ENCODE peak calls at places on chromosomes 16 and 17, in four cellular contexts. One of them, this sample, is unnamed.
A peak's percentile ranks its signal among the peaks of the same experiment; 100 is the strongest.

GRCh38 chr17:72416054-72416691 is 295.4 kb downstream of the SOX9 start:
- DNase-seq in GM23248: no peak
- DNase-seq in HCT116: no peak
- DNase-seq in GM23338: peak; percentile 17
- DNase-seq in this sample: peak; percentile 48

GRCh38 chr16:49876716-49877129 is 20.8 kb upstream of the ZNF423 start:
- DNase-seq in GM23248: peak; percentile 62
- DNase-seq in HCT116: no peak
- DNase-seq in GM23338: peak; percentile 86
- DNase-seq in this sample: no peak

GRCh38 chr16:53207810-53208752 is 153.3 kb downstream of the CHD9 start:
- DNase-seq in GM23248: peak; percentile 89
- DNase-seq in HCT116: peak; percentile 19
- DNase-seq in GM23338: peak; percentile 80
- DNase-seq in this sample: no peak

GRCh38 chr16:8936421-8936820 is 27.3 kb downstream of the USP7 start:
- DNase-seq in GM23248: peak; percentile 75
- DNase-seq in HCT116: peak; percentile 16
- DNase-seq in GM23338: peak; percentile 87
- DNase-seq in this sample: peak; percentile 59

GRCh38 chr17:62178579-62178978 is 113.5 kb upstream of the MED13 start:
- DNase-seq in GM23248: peak; percentile 35
- DNase-seq in HCT116: no peak
- DNase-seq in GM23338: no peak
- DNase-seq in this sample: peak; percentile 63

GRCh38 chr16:84875846-84876245 is 56.1 kb downstream of the CRISPLD2 start:
- DNase-seq in GM23248: no peak
- DNase-seq in HCT116: no peak
- DNase-seq in GM23338: no peak
- DNase-seq in this sample: no peak

GRCh38 chr16:53881371-53881770 is 177.4 kb downstream of the FTO start:
- DNase-seq in GM23248: peak; percentile 93
- DNase-seq in HCT116: peak; percentile 44
- DNase-seq in GM23338: no peak
- DNase-seq in this sample: no peak

GRCh38 chr17:69179227-69179952 is 37.7 kb upstream of the ABCA6 start:
- DNase-seq in GM23248: peak; percentile 53
- DNase-seq in HCT116: no peak
- DNase-seq in GM23338: peak; percentile 8
- DNase-seq in this sample: no peak

GRCh38 chr17:46719889-46720288 is 98.6 kb downstream of the WNT3 start:
- DNase-seq in GM23248: no peak
- DNase-seq in HCT116: no peak
- DNase-seq in GM23338: no peak
- DNase-seq in this sample: peak; percentile 26

GRCh38 chr16:6206080-6206479 is 1108.5 kb upstream of the EEF2KMT start:
- DNase-seq in GM23248: no peak
- DNase-seq in HCT116: no peak
- DNase-seq in GM23338: peak; percentile 11
- DNase-seq in this sample: no peak

GRCh38 chr17:81901167-81902022 is 643 bp upstream of the NPB start:
- DNase-seq in GM23248: no peak
- DNase-seq in HCT116: no peak
- DNase-seq in GM23338: no peak
- DNase-seq in this sample: no peak

GRCh38 chr17:81903415-81903831 is 1.4 kb downstream of the NPB start:
- DNase-seq in GM23248: no peak
- DNase-seq in HCT116: no peak
- DNase-seq in GM23338: no peak
- DNase-seq in this sample: no peak

GRCh38 chr17:81902653-81903414 is 796 bp downstream of the NPB start:
- DNase-seq in GM23248: no peak
- DNase-seq in HCT116: no peak
- DNase-seq in GM23338: peak; percentile 73
- DNase-seq in this sample: no peak

GRCh38 chr17:81900181-81900820 is 1.7 kb upstream of the NPB start:
- DNase-seq in GM23248: no peak
- DNase-seq in HCT116: no peak
- DNase-seq in GM23338: no peak
- DNase-seq in this sample: no peak

GRCh38 chr17:81902023-81902652 is at the start of gene NPB:
- DNase-seq in GM23248: peak; percentile 51
- DNase-seq in HCT116: no peak
- DNase-seq in GM23338: peak; percentile 73
- DNase-seq in this sample: no peak
- TF ChIP-seq EZH2 in GM23248: no peak
- TF ChIP-seq EZH2 in HCT116: no peak
- TF ChIP-seq EZH2 in GM23338: peak; percentile 33
- TF ChIP-seq EZH2 in this sample: no peak

GRCh38 chr17:49378311-49378710 is 16.3 kb upstream of the ZNF652 start:
- DNase-seq in GM23248: no peak
- DNase-seq in HCT116: no peak
- DNase-seq in GM23338: no peak
- DNase-seq in this sample: no peak
- H3K9me2 ChIP-seq in GM23248: no peaks in the 10 kb centered on the region
- H3K9me2 ChIP-seq in HCT116: no peaks in the 10 kb centered on the region
- H3K9me2 ChIP-seq in GM23338: no peaks in the 10 kb centered on the region
- H3K9me2 ChIP-seq in this sample: no peaks in the 10 kb centered on the region

GRCh38 chr17:34582185-34582900 is 3.0 kb downstream of the TMEM132E start:
- DNase-seq in GM23248: peak; percentile 10
- DNase-seq in HCT116: no peak
- DNase-seq in GM23338: peak; percentile 70
- DNase-seq in this sample: no peak

GRCh38 chr17:34581446-34582184 is 2.2 kb downstream of the TMEM132E start:
- DNase-seq in GM23248: peak; percentile 34
- DNase-seq in HCT116: no peak
- DNase-seq in GM23338: peak; percentile 53
- DNase-seq in this sample: no peak

GRCh38 chr17:34579979-34580684 is 750 bp downstream of the TMEM132E start:
- DNase-seq in GM23248: peak; percentile 61
- DNase-seq in HCT116: no peak
- DNase-seq in GM23338: peak; percentile 72
- DNase-seq in this sample: no peak

GRCh38 chr17:34579017-34579946 is at the start of gene TMEM132E:
- DNase-seq in GM23248: peak; percentile 51
- DNase-seq in HCT116: no peak
- DNase-seq in GM23338: peak; percentile 82
- DNase-seq in this sample: no peak

DNA sequence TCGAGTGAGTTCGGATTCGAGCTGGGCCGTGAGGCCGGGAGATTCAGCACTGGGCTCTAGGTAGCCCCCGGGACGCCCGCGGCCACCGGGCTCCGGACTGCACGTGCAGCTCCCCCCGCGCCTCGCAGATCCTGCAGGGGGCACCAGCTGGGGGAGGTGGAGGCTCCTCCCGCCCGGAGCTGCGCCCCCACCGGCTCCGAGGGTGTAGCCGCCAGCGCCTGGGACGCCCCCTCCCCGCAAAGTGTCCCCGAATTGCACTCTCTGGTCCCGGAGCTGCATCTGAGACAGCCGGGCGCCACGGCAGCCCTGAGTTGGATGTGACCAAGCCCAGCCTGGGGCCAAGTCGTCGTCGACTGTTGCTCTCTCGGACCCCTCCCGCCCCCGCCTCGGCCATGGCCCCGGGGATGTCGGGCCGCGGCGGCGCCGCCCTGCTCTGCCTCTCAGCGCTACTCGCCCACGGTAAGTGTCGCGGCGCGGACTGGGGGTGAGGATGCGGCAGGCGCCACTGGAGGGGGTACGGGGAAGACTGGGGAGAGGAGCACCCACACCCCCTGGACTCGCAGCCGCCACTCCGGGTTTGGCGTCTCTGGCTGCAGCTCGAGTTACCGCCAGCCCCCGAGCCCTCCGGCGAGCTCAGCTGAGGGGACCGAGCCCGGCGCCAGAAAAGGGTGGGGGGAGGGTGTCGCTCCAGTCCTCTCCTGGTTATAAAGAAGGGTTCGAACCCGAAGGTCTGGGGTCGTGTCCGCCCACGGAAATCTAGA is 1.5 kb downstream of the TMEM132E start:
- DNase-seq in GM23248: peak; percentile 25
- DNase-seq in HCT116: no peak
- DNase-seq in GM23338: peak; percentile 56
- DNase-seq in this sample: no peak
- TF ChIP-seq EZH2 in GM23248: peak; percentile 75
- TF ChIP-seq EZH2 in HCT116: no peak
- TF ChIP-seq EZH2 in GM23338: peak; percentile 74
- TF ChIP-seq EZH2 in this sample: no peak

GRCh38 chr17:81392909-81393654 is 2.2 kb upstream of the BAHCC1 start:
- DNase-seq in GM23248: peak; percentile 54
- DNase-seq in HCT116: no peak
- DNase-seq in GM23338: peak; percentile 62
- DNase-seq in this sample: no peak
- H3K9me2 ChIP-seq in GM23248: no peaks in the 10 kb centered on the region
- H3K9me2 ChIP-seq in HCT116: no peaks in the 10 kb centered on the region
- H3K9me2 ChIP-seq in GM23338: no peaks in the 10 kb centered on the region
- H3K9me2 ChIP-seq in this sample: no peaks in the 10 kb centered on the region

GRCh38 chr17:76386966-76387765 is 2.8 kb downstream of the SPHK1 start:
- DNase-seq in GM23248: no peak
- DNase-seq in HCT116: no peak
- DNase-seq in GM23338: no peak
- DNase-seq in this sample: no peak

GRCh38 chr17:76384222-76384986 is at the start of gene SPHK1:
- DNase-seq in GM23248: peak; percentile 95
- DNase-seq in HCT116: peak; percentile 51
- DNase-seq in GM23338: peak; percentile 83
- DNase-seq in this sample: peak; percentile 37

GRCh38 chr17:76385892-76386786 is 1.7 kb downstream of the SPHK1 start:
- DNase-seq in GM23248: peak; percentile 92
- DNase-seq in HCT116: peak; percentile 68
- DNase-seq in GM23338: peak; percentile 93
- DNase-seq in this sample: peak; percentile 80

GRCh38 chr17:76383645-76384221 is 676 bp upstream of the SPHK1 start:
- DNase-seq in GM23248: peak; percentile 84
- DNase-seq in HCT116: no peak
- DNase-seq in GM23338: peak; percentile 66
- DNase-seq in this sample: no peak

DNA sequence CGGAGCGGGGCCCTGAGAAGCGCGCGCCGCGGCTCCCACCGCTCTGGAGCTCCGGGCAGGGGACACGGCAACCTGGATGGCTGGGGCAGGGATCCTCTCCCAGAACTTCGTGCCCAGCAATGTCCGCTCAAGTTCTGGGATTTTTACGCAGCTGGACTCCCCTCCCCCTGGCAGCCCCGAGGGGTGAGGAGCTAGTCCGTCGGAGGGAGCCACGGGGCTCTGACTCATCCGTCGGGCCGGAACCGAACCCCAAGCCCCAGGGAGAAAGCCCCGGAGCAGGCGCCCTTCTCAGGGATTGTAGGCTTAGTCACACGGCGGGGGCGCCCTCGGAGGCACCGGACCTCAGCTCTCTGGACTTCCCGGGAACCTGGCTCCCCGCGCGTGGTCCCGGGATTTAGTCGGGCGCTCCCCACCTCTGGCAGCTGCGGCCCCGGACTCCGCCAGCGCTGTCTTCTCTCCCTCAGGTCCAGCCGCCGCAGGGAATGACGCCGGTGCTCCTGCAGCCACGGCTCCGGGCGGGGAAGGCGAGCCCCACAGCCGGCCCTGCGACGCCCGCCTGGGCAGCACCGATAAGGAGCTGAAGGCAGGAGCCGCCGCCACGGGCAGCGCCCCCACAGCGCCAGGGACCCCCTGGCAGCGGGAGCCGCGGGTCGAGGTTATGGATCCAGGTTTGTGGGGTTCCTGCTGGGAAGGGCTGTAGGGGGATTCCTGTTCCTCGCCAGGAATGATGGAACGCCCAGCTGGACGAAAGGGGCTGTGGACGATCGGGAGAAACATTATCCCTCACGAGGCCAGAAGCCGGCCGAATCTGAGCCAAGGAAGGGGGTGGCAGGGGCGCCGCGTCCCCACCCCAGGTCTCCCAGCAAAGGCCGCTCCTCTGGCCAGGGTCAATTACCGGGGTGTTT is 830 bp downstream of the SPHK1 start:
- DNase-seq in GM23248: peak; percentile 95
- DNase-seq in HCT116: no peak
- DNase-seq in GM23338: peak; percentile 53
- DNase-seq in this sample: no peak
- TF ChIP-seq EZH2 in GM23248: no peak
- TF ChIP-seq EZH2 in HCT116: no peak
- TF ChIP-seq EZH2 in GM23338: no peak
- TF ChIP-seq EZH2 in this sample: no peak

DNA sequence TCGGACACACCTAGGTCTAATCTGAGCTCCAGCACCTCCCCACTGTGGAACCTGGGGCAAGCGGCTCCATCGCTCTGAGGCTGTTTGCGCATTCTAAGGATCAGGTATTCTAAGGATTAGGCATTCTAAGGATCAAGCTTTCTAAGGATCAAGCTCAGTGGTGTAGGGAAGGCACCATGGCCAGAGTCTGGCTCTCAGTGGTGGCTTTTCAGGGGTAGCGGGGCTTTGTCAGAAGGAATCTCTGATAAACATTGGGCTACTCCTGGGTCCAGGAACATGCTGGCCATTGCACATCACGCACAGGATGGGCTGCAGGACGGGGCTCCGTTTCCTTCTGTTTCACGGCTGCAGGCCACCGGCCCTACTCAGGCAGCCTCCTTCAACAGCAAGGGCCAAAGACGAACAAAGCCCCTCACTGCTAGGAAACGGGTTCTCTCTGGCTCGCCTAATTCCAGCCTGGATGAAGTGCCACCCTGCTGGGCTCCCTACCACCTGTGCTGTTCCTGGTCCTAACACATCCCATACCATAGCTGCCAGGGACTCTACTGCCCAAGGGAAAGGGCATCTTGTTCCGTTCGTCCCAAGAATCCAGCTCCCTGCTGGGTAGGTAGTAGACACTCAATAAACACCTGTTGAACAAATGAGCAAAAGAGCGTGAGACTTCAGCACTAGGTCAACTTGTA is 5.5 kb downstream of the C1QTNF1 start:
- DNase-seq in GM23248: no peak
- DNase-seq in HCT116: no peak
- DNase-seq in GM23338: no peak
- DNase-seq in this sample: no peak
- H3K9me2 ChIP-seq in GM23248: no peaks in the 10 kb centered on the region
- H3K9me2 ChIP-seq in HCT116: no peaks in the 10 kb centered on the region
- H3K9me2 ChIP-seq in GM23338: no peaks in the 10 kb centered on the region
- H3K9me2 ChIP-seq in this sample: no peaks in the 10 kb centered on the region

DNA sequence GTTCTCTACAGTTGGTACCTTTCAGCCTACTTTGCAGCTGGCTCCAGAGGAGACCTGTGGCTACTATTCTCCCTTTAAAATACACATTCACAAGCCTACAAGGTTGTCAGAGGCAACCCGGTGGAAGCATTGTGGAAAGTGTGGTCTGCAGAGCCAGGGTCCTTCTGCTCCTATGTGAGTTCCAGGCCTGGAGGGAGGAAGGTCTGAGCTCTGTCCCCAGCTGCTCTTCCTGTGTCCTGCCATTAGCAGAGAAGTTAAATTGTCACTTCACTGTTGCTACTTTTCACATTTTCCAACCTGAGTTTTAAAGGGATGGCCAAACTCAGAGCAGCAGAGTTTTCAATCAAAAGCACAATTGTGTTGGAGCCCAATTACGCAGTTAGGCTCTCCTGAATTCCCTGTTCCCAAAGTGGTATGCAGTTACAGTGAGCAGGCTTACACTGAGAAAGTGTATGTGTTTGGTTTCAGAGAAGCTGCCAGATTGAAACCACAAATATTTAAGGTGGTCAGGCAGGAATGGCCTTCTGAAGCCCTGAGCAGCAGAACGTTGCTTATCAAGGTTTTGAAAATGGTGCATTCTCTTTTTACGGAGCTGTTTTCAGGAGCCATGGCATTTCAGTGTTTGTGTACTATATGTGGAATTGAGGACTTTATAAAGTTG is 25.0 kb downstream of the MAP3K3 start:
- DNase-seq in GM23248: peak; percentile 43
- DNase-seq in HCT116: no peak
- DNase-seq in GM23338: no peak
- DNase-seq in this sample: peak; percentile 82
- TF ChIP-seq EZH2 in GM23248: no peak
- TF ChIP-seq EZH2 in HCT116: no peak
- TF ChIP-seq EZH2 in GM23338: no peak
- TF ChIP-seq EZH2 in this sample: no peak

GRCh38 chr17:17712268-17712924 is 31.1 kb downstream of the RAI1 start:
- DNase-seq in GM23248: peak; percentile 95
- DNase-seq in HCT116: no peak
- DNase-seq in GM23338: no peak
- DNase-seq in this sample: peak; percentile 79
- H3K9me2 ChIP-seq in GM23248: no peaks in the 10 kb centered on the region
- H3K9me2 ChIP-seq in HCT116: no peaks in the 10 kb centered on the region
- H3K9me2 ChIP-seq in GM23338: no peaks in the 10 kb centered on the region
- H3K9me2 ChIP-seq in this sample: no peaks in the 10 kb centered on the region